ENCODE peak calls at places on chromosomes 5 and 9, in six cellular contexts. E is thyroid gland; D is psoas muscle; S is aorta; M is effector memory CD4-positive, alpha-beta T cell; C is PC-9. V is an unnamed sample.

GRCh38 chr5:1553642-1554409 is 30.1 kb upstream of the LPCAT1 start:
- DNase-seq in E (no peak), D (no peak), S (peak), M (no peak), C (no peak), V (peak)

GRCh38 chr9:128724744-128725211 is 851 bp upstream of the ZDHHC12 start:
- DNase-seq in E (peak), D (peak), S (peak), M (peak), C (peak), V (no peak)

GRCh38 chr5:81305783-81306182 is 4.4 kb downstream of the ZCCHC9 start:
- DNase-seq in E (no peak), D (no peak), S (no peak), M (no peak), C (no peak), V (no peak)

GRCh38 chr9:129182625-129183494 is 4.8 kb upstream of the IER5L start:
- DNase-seq in E (no peak), D (peak), S (no peak), M (no peak), C (no peak), V (no peak)

GRCh38 chr9:130328349-130328801 is 62.8 kb downstream of the HMCN2 start:
- DNase-seq in E (no peak), D (peak), S (no peak), M (no peak), C (no peak), V (peak)

GRCh38 chr9:35490155-35490909 is 421 bp downstream of the RUSC2 start:
- DNase-seq in E (peak), D (peak), S (peak), M (no peak), C (no peak), V (no peak)

GRCh38 chr5:41629897-41630296 is 119.5 kb upstream of the PLCXD3 start:
- DNase-seq in E (no peak), D (no peak), S (no peak), M (no peak), C (no peak), V (no peak)

GRCh38 chr5:129906177-129906887 is 2.1 kb downstream of the CHSY3 start:
- DNase-seq in E (peak), D (peak), S (peak), M (no peak), C (no peak), V (no peak)

GRCh38 chr9:127506814-127507750 is 55.8 kb downstream of the LRSAM1 start:
- DNase-seq in E (no peak), D (no peak), S (no peak), M (no peak), C (no peak), V (no peak)

GRCh38 chr9:87080512-87081225 is 133.4 kb upstream of the GAS1 start:
- DNase-seq in E (no peak), D (no peak), S (no peak), M (no peak), C (no peak), V (no peak)

GRCh38 chr5:180079702-180080466 is 8.3 kb upstream of the RNF130 start:
- DNase-seq in E (no peak), D (no peak), S (no peak), M (no peak), C (no peak), V (no peak)

GRCh38 chr5:132408456-132408855 is 38.9 kb downstream of the SLC22A5 start:
- DNase-seq in E (no peak), D (no peak), S (peak), M (no peak), C (no peak), V (no peak)

GRCh38 chr5:137032929-137033328 is 466.2 kb downstream of the SPOCK1 start:
- DNase-seq in E (no peak), D (no peak), S (no peak), M (no peak), C (no peak), V (no peak)

GRCh38 chr5:59757442-59757841 is 136.1 kb downstream of the PDE4D start:
- DNase-seq in E (no peak), D (no peak), S (no peak), M (no peak), C (peak), V (no peak)

GRCh38 chr5:116524051-116524450 is 50.6 kb downstream of the SEMA6A start:
- DNase-seq in E (no peak), D (no peak), S (no peak), M (no peak), C (no peak), V (no peak)
- H3K27ac ChIP-seq in E (no peak), D (no peak), S (no peak), M (no peak), C (no peak), V (no peak)

GRCh38 chr9:101418518-101419111 is 17.0 kb downstream of the ALDOB start:
- DNase-seq in E (no peak), D (no peak), S (no peak), M (no peak), C (no peak), V (no peak)
- H3K27ac ChIP-seq in E (no peak), D (no peak), S (no peak), M (no peak), C (no peak), V (no peak)

DNA sequence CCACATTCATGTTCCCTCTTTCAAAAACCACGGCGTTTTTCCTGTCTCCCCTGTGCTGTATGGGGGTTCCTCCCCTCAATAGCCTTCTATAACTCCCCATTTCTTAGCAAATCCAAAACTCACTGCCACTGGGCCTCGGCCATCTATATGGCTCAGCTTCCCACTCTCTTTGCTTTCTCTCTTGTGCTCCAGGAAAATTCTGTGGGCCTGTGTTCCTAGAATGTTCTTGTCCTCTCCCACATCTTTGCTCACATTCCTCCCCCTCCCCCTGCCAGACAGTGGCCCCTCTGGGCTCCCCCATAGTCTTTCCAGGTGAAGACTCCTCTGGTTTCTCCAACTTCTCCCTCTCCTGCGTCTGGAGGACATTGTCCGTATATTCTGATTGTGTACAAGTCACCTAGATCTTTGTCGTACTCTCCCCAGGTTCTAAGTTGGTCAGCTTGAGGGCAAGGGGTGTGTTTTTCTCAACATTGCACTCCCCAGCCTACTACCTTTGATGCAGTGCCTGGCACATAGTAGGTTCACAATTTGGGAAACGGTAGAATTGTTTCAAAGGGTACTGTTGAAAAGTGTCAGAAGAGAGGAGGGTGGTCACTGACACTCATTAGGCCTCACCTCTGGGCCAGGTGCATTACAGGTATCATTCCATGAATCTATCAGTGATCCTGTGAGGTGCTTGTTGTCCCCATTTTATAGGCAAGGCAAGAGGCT is 3.7 kb upstream of the DUSP1 start:
- DNase-seq in E (no peak), D (no peak), S (no peak), M (no peak), C (no peak), V (no peak)
- H3K27ac ChIP-seq in E (no peak), D (peak), S (no peak), M (no peak), C (peak), V (peak)

GRCh38 chr5:143190260-143190810 is 213.2 kb downstream of the NR3C1 start:
- DNase-seq in E (no peak), D (no peak), S (no peak), M (no peak), C (no peak), V (no peak)

GRCh38 chr5:143188083-143188482 is 215.4 kb downstream of the NR3C1 start:
- DNase-seq in E (no peak), D (no peak), S (no peak), M (no peak), C (no peak), V (no peak)

GRCh38 chr5:143188692-143189091 is 214.8 kb downstream of the NR3C1 start:
- DNase-seq in E (no peak), D (no peak), S (no peak), M (no peak), C (no peak), V (no peak)

GRCh38 chr5:143186623-143187022 is 216.9 kb downstream of the NR3C1 start:
- DNase-seq in E (no peak), D (no peak), S (no peak), M (no peak), C (no peak), V (no peak)

DNA sequence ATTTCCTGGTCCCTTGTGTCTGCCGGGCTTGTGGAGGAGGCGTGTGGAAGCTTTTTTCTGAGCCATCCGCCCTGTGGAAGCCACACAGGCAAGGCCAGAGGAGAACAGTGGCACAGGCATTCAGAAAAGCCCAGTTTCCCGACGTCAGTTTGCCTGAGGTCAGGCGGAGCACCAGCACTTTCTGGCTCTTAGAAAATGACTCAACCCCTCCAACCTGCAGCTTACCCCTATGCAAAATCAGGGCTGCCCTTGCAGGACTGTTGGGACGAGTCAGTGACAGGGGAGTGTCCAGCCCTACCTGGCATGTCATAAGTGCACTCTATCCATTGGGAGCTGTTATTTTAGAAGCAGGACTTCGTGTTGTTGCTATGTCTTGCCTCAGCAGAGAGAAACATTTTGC is 216.0 kb downstream of the NR3C1 start:
- DNase-seq in E (peak), D (no peak), S (no peak), M (no peak), C (no peak), V (no peak)
- H3K27ac ChIP-seq in E (no peak), D (no peak), S (no peak), M (no peak), C (no peak), V (no peak)

GRCh38 chr9:37212435-37212834 is 92.1 kb downstream of the ZCCHC7 start:
- DNase-seq in E (no peak), D (no peak), S (no peak), M (no peak), C (no peak), V (no peak)
- H3K27ac ChIP-seq in E (no peak), D (no peak), S (no peak), M (no peak), C (no peak), V (no peak)

DNA sequence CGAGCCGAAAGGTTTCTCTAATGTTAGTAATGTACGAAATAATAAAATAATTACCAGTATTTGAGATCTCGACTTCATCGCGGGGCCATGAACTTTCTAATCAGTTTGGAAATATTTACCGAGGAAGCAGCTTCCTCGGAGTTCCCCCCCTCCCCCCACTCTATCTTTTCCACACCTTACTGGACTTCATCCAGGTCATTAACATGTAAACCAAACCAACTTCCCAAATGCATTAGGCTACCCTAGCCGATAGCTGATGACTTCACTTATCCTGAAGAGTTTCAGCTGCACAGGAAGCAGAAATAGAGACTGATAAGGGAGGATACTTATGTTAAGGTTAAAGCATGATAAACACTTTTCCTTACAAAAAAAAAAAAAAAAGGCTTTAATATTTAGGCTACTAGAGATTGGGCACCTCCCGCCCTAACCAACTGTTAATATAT is 1.5 kb upstream of the MEF2C start:
- DNase-seq in E (no peak), D (no peak), S (no peak), M (no peak), C (no peak), V (no peak)
- H3K27ac ChIP-seq in E (peak), D (peak), S (peak), M (no peak), C (no peak), V (peak)

DNA sequence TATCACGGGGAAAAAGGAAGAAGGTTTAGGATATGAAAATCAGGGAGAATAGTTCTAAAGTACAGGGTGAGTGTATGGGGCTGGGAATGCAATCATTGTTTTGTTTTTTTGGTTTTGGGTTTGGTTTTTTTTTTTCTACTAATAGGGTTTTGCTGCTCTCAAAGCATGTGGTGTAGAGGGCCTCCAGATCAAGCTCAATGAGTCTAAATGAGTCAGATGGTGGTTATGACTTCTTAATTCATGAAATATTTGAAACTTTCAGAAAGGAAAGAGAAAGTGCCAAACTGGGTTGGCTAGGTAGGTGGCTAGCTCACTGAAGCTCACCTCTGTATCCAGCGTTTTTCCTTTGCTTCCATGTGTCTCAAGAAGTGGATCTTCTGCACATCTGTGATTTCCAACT is 10.7 kb downstream of the OR1L8 start:
- DNase-seq in E (no peak), D (no peak), S (no peak), M (no peak), C (no peak), V (no peak)
- H3K27ac ChIP-seq in E (no peak), D (no peak), S (no peak), M (no peak), C (no peak), V (no peak)

GRCh38 chr5:139664727-139665351 is 16.7 kb downstream of the CXXC5 start:
- DNase-seq in E (peak), D (no peak), S (no peak), M (no peak), C (no peak), V (no peak)
- H3K27ac ChIP-seq in E (peak), D (peak), S (peak), M (no peak), C (no peak), V (peak)

V was measured in vagina.